ENCODE peak calls at places on chromosome 20, in ten cellular contexts. B is HepG2, Q is A673, V is stomach, Y is PC-9, Z is left ventricle myocardium inferior, I is aorta, T is adrenal gland, F is transverse colon, U is heart right ventricle. S is an unnamed sample.
A peak's percentile ranks its signal among the peaks of the same experiment; 100 is the strongest.

GRCh38 chr20:20021835-20022234 is 4.7 kb downstream of the NAA20 start:
- DNase-seq in B (no peak), Q (no peak), V (no peak), Y (no peak), Z (no peak), I (no peak), T (no peak), F (no peak), U (no peak), S (no peak)

GRCh38 chr20:56440346-56441007 is 27.9 kb upstream of the RTF2 start:
- DNase-seq in B (no peak), Q (no peak), V (no peak), Y (no peak), Z (no peak), I (no peak), T (no peak), F (peak; percentile 18), U (no peak), S (peak; percentile 59)

GRCh38 chr20:5390719-5391118 is 74.0 kb upstream of the PROKR2 start:
- DNase-seq in B (no peak), Q (no peak), V (no peak), Y (no peak), Z (no peak), I (no peak), T (no peak), F (no peak), U (no peak), S (no peak)

GRCh38 chr20:46164166-46164565 is 46.1 kb downstream of the CD40 start:
- DNase-seq in B (no peak), Q (no peak), V (no peak), Y (no peak), Z (no peak), I (no peak), T (no peak), F (no peak), U (no peak), S (peak; percentile 43)

GRCh38 chr20:10077081-10077471 is 42.3 kb downstream of the ANKEF1 start:
- DNase-seq in B (no peak), Q (no peak), V (no peak), Y (no peak), Z (no peak), I (no peak), T (no peak), F (peak; percentile 9), U (no peak), S (no peak)

GRCh38 chr20:62299666-62300236 is 3.0 kb upstream of the ADRM1 start:
- DNase-seq in B (no peak), Q (no peak), V (no peak), Y (no peak), Z (no peak), I (no peak), T (no peak), F (no peak), U (no peak), S (no peak)

GRCh38 chr20:13428684-13429083 is 207.6 kb downstream of the ISM1 start:
- DNase-seq in B (no peak), Q (no peak), V (no peak), Y (no peak), Z (no peak), I (no peak), T (no peak), F (no peak), U (no peak), S (no peak)

GRCh38 chr20:45111799-45112471 is 3.0 kb downstream of the WFDC5 start:
- DNase-seq in B (peak; percentile 56), Q (peak; percentile 23), V (no peak), Y (no peak), Z (no peak), I (no peak), T (no peak), F (no peak), U (no peak), S (no peak)

GRCh38 chr20:23131766-23132165 is 45.6 kb upstream of the CD93 start:
- DNase-seq in B (no peak), Q (no peak), V (no peak), Y (no peak), Z (no peak), I (no peak), T (no peak), F (no peak), U (no peak), S (peak; percentile 57)

GRCh38 chr20:47126709-47127108 is 229.8 kb downstream of the ZMYND8 start:
- DNase-seq in B (no peak), Q (no peak), V (no peak), Y (no peak), Z (no peak), I (no peak), T (no peak), F (no peak), U (no peak), S (no peak)

GRCh38 chr20:46388201-46388836 is 18.1 kb downstream of the ELMO2 start:
- DNase-seq in B (no peak), Q (no peak), V (no peak), Y (no peak), Z (no peak), I (no peak), T (no peak), F (no peak), U (no peak), S (no peak)

GRCh38 chr20:38599410-38599882 is 2.2 kb upstream of the ARHGAP40 start:
- DNase-seq in B (peak; percentile 57), Q (no peak), V (peak; percentile 85), Y (peak; percentile 98), Z (peak; percentile 80), I (no peak), T (peak; percentile 70), F (no peak), U (peak; percentile 60), S (peak; percentile 45)

GRCh38 chr20:19936801-19937583 is 80.2 kb upstream of the NAA20 start:
- DNase-seq in B (no peak), Q (no peak), V (no peak), Y (no peak), Z (peak; percentile 43), I (no peak), T (peak; percentile 36), F (no peak), U (peak; percentile 56), S (no peak)

GRCh38 chr20:46689754-46690085 is 476 bp upstream of the TP53RK start:
- DNase-seq in B (no peak), Q (no peak), V (no peak), Y (no peak), Z (no peak), I (no peak), T (no peak), F (no peak), U (no peak), S (no peak)

GRCh38 chr20:19903168-19903676 is 113.9 kb upstream of the NAA20 start:
- DNase-seq in B (peak; percentile 86), Q (peak; percentile 53), V (peak; percentile 44), Y (no peak), Z (no peak), I (no peak), T (peak; percentile 43), F (peak; percentile 54), U (peak; percentile 47), S (peak; percentile 62)

GRCh38 chr20:20864346-20865096 is 152.1 kb upstream of the RALGAPA2 start:
- DNase-seq in B (peak; percentile 76), Q (peak; percentile 40), V (no peak), Y (no peak), Z (no peak), I (no peak), T (no peak), F (no peak), U (no peak), S (peak; percentile 58)

GRCh38 chr20:380763-381580 is 412 bp downstream of the TRIB3 start:
- DNase-seq in B (peak; percentile 86), Q (peak; percentile 66), V (peak; percentile 59), Y (peak; percentile 89), Z (peak; percentile 41), I (peak; percentile 85), T (peak; percentile 42), F (peak; percentile 58), U (peak; percentile 41), S (peak; percentile 67)

GRCh38 chr20:25340380-25340779 is 50.3 kb downstream of the ABHD12 start:
- DNase-seq in B (no peak), Q (no peak), V (no peak), Y (no peak), Z (no peak), I (no peak), T (no peak), F (no peak), U (no peak), S (no peak)

GRCh38 chr20:25341716-25342680 is 48.6 kb downstream of the ABHD12 start:
- DNase-seq in B (no peak), Q (no peak), V (no peak), Y (no peak), Z (no peak), I (no peak), T (no peak), F (no peak), U (no peak), S (no peak)

GRCh38 chr20:25336561-25337422 is 53.8 kb downstream of the ABHD12 start:
- DNase-seq in B (peak; percentile 82), Q (peak; percentile 31), V (no peak), Y (no peak), Z (no peak), I (no peak), T (no peak), F (no peak), U (peak; percentile 24), S (peak; percentile 26)

GRCh38 chr20:25338112-25339023 is 52.3 kb downstream of the ABHD12 start:
- DNase-seq in B (peak; percentile 87), Q (no peak), V (peak; percentile 42), Y (no peak), Z (no peak), I (no peak), T (no peak), F (no peak), U (no peak), S (no peak)

GRCh38 chr20:25339608-25340007 is 51.0 kb downstream of the ABHD12 start:
- DNase-seq in B (peak; percentile 46), Q (no peak), V (peak; percentile 62), Y (no peak), Z (no peak), I (no peak), T (no peak), F (peak; percentile 41), U (no peak), S (no peak)
- H3K4me1 ChIP-seq in B (peaks cover 45% of the 10 kb centered on the region), Q (no peaks in the 10 kb centered on the region), V (peaks cover 14% of the 10 kb centered on the region), Y (no peaks in the 10 kb centered on the region), Z (no peaks in the 10 kb centered on the region), I (no peaks in the 10 kb centered on the region), T (peaks cover 5% of the 10 kb centered on the region), F (peaks cover 18% of the 10 kb centered on the region), U (no peaks in the 10 kb centered on the region), S (no peaks in the 10 kb centered on the region)

GRCh38 chr20:33555755-33556154 is 65.9 kb downstream of the CBFA2T2 start:
- DNase-seq in B (peak; percentile 52), Q (no peak), V (no peak), Y (no peak), Z (no peak), I (no peak), T (no peak), F (no peak), U (no peak), S (no peak)
- H3K27ac ChIP-seq in B (peak overlapping the region; percentile 39), Q (peak overlapping the region; percentile 51), V (no peak overlapping the region), Y (no peak overlapping the region), Z (no peak overlapping the region), I (no peak overlapping the region), T (no peak overlapping the region), F (peak overlapping the region; percentile 85), U (no peak overlapping the region), S (no peak overlapping the region)

GRCh38 chr20:59301343-59302007 is 1.1 kb downstream of the EDN3 start:
- DNase-seq in B (no peak), Q (no peak), V (no peak), Y (no peak), Z (no peak), I (no peak), T (no peak), F (no peak), U (no peak), S (no peak)
- H3K4me3 ChIP-seq in B (no peak overlapping the region), Q (no peak overlapping the region), V (no peak overlapping the region), Y (no peak overlapping the region), Z (no peak overlapping the region), I (no peak overlapping the region), T (no peak overlapping the region), F (peak overlapping the region; percentile 49), U (no peak overlapping the region), S (peak overlapping the region; percentile 72)

GRCh38 chr20:2103454-2104153 is 2.0 kb downstream of the STK35 start:
- DNase-seq in B (peak; percentile 72), Q (no peak), V (no peak), Y (no peak), Z (no peak), I (no peak), T (no peak), F (no peak), U (no peak), S (no peak)
- H3K4me1 ChIP-seq in B (peaks cover 66% of the 10 kb centered on the region), Q (peaks cover 23% of the 10 kb centered on the region), V (peaks cover 59% of the 10 kb centered on the region), Y (peaks cover 38% of the 10 kb centered on the region), Z (peaks cover 76% of the 10 kb centered on the region), I (peaks cover 12% of the 10 kb centered on the region), T (peaks cover 63% of the 10 kb centered on the region), F (peaks cover 47% of the 10 kb centered on the region), U (peaks cover 58% of the 10 kb centered on the region), S (peaks cover 3% of the 10 kb centered on the region)

S was measured in SJCRH30.